ENCODE peak calls at places on chromosomes 2 and 18, in ten cellular contexts. A is mesothelial cell of epicardium, S is AG09309, K is DND-41, H is fibroblast of mammary gland, Y is GM12865, V is astrocyte of the cerebellum, F is pancreas, X is PC-9, N is astrocyte. C is an unnamed sample.

GRCh38 chr18:35117951-35118411 is 76.8 kb downstream of the MAPRE2 start:
- DNase-seq in N (peak), A (no peak), Y (no peak), K (no peak), F (no peak), H (peak), V (peak), S (peak), X (no peak), C (no peak)

GRCh38 chr2:235447210-235447609 is 46.6 kb upstream of the AGAP1 start:
- DNase-seq in F (no peak), K (no peak), S (no peak), V (no peak), Y (no peak), N (no peak), A (no peak), X (no peak), H (peak), C (no peak)

GRCh38 chr2:126905991-126906390 is 7.3 kb downstream of the TEX51 start:
- DNase-seq in F (peak), A (no peak), N (no peak), X (no peak), H (no peak), Y (no peak), V (no peak), S (no peak), K (no peak), C (peak)

GRCh38 chr18:77016936-77017335 is 115.6 kb downstream of the MBP start:
- DNase-seq in F (no peak), K (no peak), V (no peak), Y (no peak), A (no peak), N (no peak), X (no peak), S (no peak), H (no peak), C (no peak)

GRCh38 chr18:61948196-61948800 is 55.5 kb upstream of the RNF152 start:
- DNase-seq in H (no peak), Y (no peak), X (no peak), S (no peak), V (no peak), K (no peak), F (no peak), N (peak), A (no peak), C (no peak)

GRCh38 chr18:64444819-64445218 is 295.9 kb upstream of the LINC00305 start:
- DNase-seq in V (no peak), A (no peak), S (no peak), N (no peak), H (no peak), K (no peak), Y (no peak), X (no peak), F (no peak), C (no peak)

GRCh38 chr18:28412521-28412920 is 235.6 kb upstream of the CDH2 start:
- DNase-seq in X (no peak), A (no peak), N (peak), K (no peak), Y (no peak), V (peak), F (no peak), S (peak), H (no peak), C (no peak)

GRCh38 chr2:14516844-14517243 is 115.7 kb upstream of the LRATD1 start:
- DNase-seq in A (no peak), S (peak), H (peak), Y (peak), N (peak), F (no peak), V (peak), X (no peak), K (no peak), C (no peak)

GRCh38 chr2:98502556-98503335 is 58.1 kb downstream of the INPP4A start:
- DNase-seq in K (no peak), H (peak), Y (peak), N (peak), A (no peak), X (no peak), S (no peak), V (peak), F (no peak), C (no peak)

GRCh38 chr18:75544051-75544481 is 116.6 kb upstream of the SMIM21 start:
- DNase-seq in X (no peak), F (no peak), H (peak), V (no peak), N (peak), K (no peak), Y (no peak), S (peak), A (no peak), C (no peak)

GRCh38 chr2:9778012-9778411 is 65.3 kb upstream of the TAF1B start:
- DNase-seq in Y (no peak), K (no peak), S (no peak), F (no peak), H (no peak), X (no peak), V (no peak), N (no peak), A (no peak), C (peak)

GRCh38 chr2:106011380-106011779 is 182.7 kb downstream of the UXS1 start:
- DNase-seq in K (no peak), V (no peak), S (no peak), H (no peak), N (no peak), A (no peak), X (no peak), Y (no peak), F (no peak), C (no peak)

GRCh38 chr2:237404413-237404812 is 9.6 kb downstream of the COL6A3 start:
- DNase-seq in Y (no peak), F (no peak), V (no peak), N (no peak), K (no peak), S (no peak), A (no peak), H (peak), X (no peak), C (no peak)

GRCh38 chr18:27652480-27653121 is 467.5 kb upstream of the CHST9 start:
- DNase-seq in N (no peak), Y (peak), S (no peak), X (no peak), H (no peak), A (no peak), V (no peak), K (no peak), F (no peak), C (no peak)

GRCh38 chr2:85243101-85244072 is 84.4 kb downstream of the TGOLN2 start:
- DNase-seq in A (peak), F (peak), H (peak), Y (peak), S (no peak), N (no peak), X (no peak), K (peak), V (no peak), C (peak)
- TF ChIP-seq CTCF in A (peak), F (peak), H (peak), Y (peak), S (peak), N (peak), X (no peak), K (peak), V (peak), C (peak)

GRCh38 chr18:902179-902718 is 2.4 kb upstream of the ADCYAP1 start:
- DNase-seq in Y (no peak), V (peak), S (no peak), K (no peak), X (peak), N (peak), H (peak), A (no peak), F (no peak), C (no peak)
- TF ChIP-seq CTCF in Y (no peak), V (peak), S (no peak), K (peak), X (peak), N (peak), H (peak), A (no peak), F (no peak), C (no peak)

GRCh38 chr2:145593991-145594702 is 1074.2 kb upstream of the ZEB2 start:
- DNase-seq in V (no peak), F (no peak), N (peak), K (no peak), S (peak), X (peak), Y (no peak), A (no peak), H (peak), C (no peak)
- TF ChIP-seq CTCF in V (no peak), F (no peak), N (peak), K (no peak), S (peak), X (no peak), Y (no peak), A (no peak), H (peak), C (no peak)

GRCh38 chr2:219003267-219003634 is 10.0 kb upstream of the CRYBA2 start:
- DNase-seq in Y (no peak), H (no peak), A (no peak), S (no peak), F (no peak), K (no peak), V (no peak), N (no peak), X (no peak), C (no peak)
- TF ChIP-seq CTCF in Y (no peak), H (no peak), A (peak), S (no peak), F (peak), K (peak), V (no peak), N (no peak), X (no peak), C (no peak)

GRCh38 chr2:100733344-100734187 is 86.4 kb upstream of the NPAS2 start:
- DNase-seq in F (peak), V (no peak), S (peak), Y (no peak), H (peak), K (no peak), X (peak), A (no peak), N (peak), C (no peak)
- TF ChIP-seq CTCF in F (no peak), V (no peak), S (no peak), Y (no peak), H (no peak), K (no peak), X (no peak), A (no peak), N (no peak), C (no peak)

GRCh38 chr2:226813148-226813701 is 13.6 kb upstream of the IRS1 start:
- DNase-seq in A (no peak), Y (no peak), S (no peak), H (no peak), N (no peak), X (no peak), V (no peak), F (no peak), K (peak), C (peak)
- TF ChIP-seq CTCF in A (no peak), Y (peak), S (peak), H (peak), N (peak), X (peak), V (peak), F (no peak), K (peak), C (no peak)

GRCh38 chr18:23058746-23059440 is 76.4 kb upstream of the CABLES1 start:
- DNase-seq in F (no peak), N (no peak), V (no peak), K (no peak), A (no peak), S (no peak), X (no peak), H (no peak), Y (no peak), C (no peak)
- TF ChIP-seq CTCF in F (no peak), N (no peak), V (no peak), K (no peak), A (no peak), S (no peak), X (no peak), H (no peak), Y (no peak), C (no peak)

GRCh38 chr2:47595115-47595514 is 187.8 kb upstream of the MSH6 start:
- DNase-seq in H (no peak), S (no peak), F (no peak), X (no peak), N (no peak), Y (no peak), K (no peak), V (no peak), A (no peak), C (no peak)
- TF ChIP-seq CTCF in H (no peak), S (no peak), F (no peak), X (no peak), N (no peak), Y (no peak), K (no peak), V (no peak), A (no peak), C (no peak)

DNA sequence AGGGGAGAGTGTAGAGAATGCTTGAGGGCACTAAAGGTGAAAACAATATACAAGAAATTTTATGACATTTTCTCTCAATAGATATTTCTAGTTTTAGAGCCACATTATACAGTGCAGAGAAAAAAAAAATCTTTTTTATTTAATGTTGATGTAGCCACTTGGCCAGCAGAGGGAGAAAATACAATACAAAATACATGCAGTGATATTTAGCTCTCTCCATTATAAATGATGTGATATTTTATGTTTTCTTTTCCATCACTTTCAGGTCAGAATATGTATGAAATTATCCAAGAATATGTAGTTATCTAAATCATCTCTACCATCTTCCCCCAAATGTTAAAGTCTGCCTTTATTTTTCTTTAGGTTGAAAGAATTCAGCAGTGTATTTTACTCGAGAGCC is 533.6 kb upstream of the FSHR start:
- DNase-seq in A (no peak), N (no peak), V (no peak), F (no peak), H (no peak), S (no peak), Y (no peak), X (no peak), K (no peak), C (no peak)
- TF ChIP-seq CTCF in A (peak), N (peak), V (peak), F (peak), H (peak), S (no peak), Y (peak), X (peak), K (peak), C (peak)

GRCh38 chr2:26727641-26728561 is 35.4 kb downstream of the KCNK3 start:
- DNase-seq in K (no peak), X (no peak), H (no peak), N (no peak), V (no peak), Y (no peak), A (no peak), F (no peak), S (no peak), C (no peak)
- TF ChIP-seq CTCF in K (no peak), X (no peak), H (no peak), N (no peak), V (no peak), Y (peak), A (no peak), F (no peak), S (peak), C (no peak)

C was measured in endothelial cell.